ENCODE peak calls at places on chromosomes 12 and 14, in nine cellular contexts. J, D, Y, N, F, X, V, M and G are unnamed samples.

GRCh38 chr12:123808167-123808566 is 46.1 kb downstream of the DNAH10 start:
- DNase-seq in J (peak), D (peak), Y (no peak), N (no peak), F (no peak), X (no peak), V (peak), M (no peak), G (no peak)

GRCh38 chr12:51932218-51933076 is 19.1 kb upstream of the ACVR1B start:
- DNase-seq in J (no peak), D (no peak), Y (no peak), N (no peak), F (no peak), X (no peak), V (no peak), M (no peak), G (no peak)

GRCh38 chr14:68608235-68608962 is 184.5 kb downstream of the ZFP36L1 start:
- DNase-seq in J (no peak), D (no peak), Y (peak), N (no peak), F (no peak), X (no peak), V (no peak), M (peak), G (no peak)

GRCh38 chr12:81461163-81461562 is 298.0 kb downstream of the PPFIA2 start:
- DNase-seq in J (no peak), D (no peak), Y (no peak), N (no peak), F (no peak), X (no peak), V (no peak), M (no peak), G (no peak)

GRCh38 chr12:130076126-130076525 is 86.1 kb upstream of the FZD10 start:
- DNase-seq in J (no peak), D (no peak), Y (no peak), N (no peak), F (no peak), X (no peak), V (no peak), M (no peak), G (no peak)

GRCh38 chr14:67569011-67569650 is 30.9 kb downstream of the PIGH start:
- DNase-seq in J (no peak), D (no peak), Y (peak), N (no peak), F (peak), X (no peak), V (no peak), M (no peak), G (no peak)

GRCh38 chr14:34052658-34053014 is 101.8 kb upstream of the EGLN3 start:
- DNase-seq in J (no peak), D (peak), Y (no peak), N (no peak), F (no peak), X (no peak), V (peak), M (no peak), G (no peak)

GRCh38 chr14:88420187-88420586 is 34.7 kb downstream of the SPATA7 start:
- DNase-seq in J (no peak), D (no peak), Y (no peak), N (no peak), F (no peak), X (no peak), V (no peak), M (no peak), G (no peak)

GRCh38 chr12:23282701-23283100 is 657.7 kb downstream of the ETNK1 start:
- DNase-seq in J (no peak), D (no peak), Y (no peak), N (no peak), F (no peak), X (no peak), V (no peak), M (no peak), G (no peak)

GRCh38 chr12:132118876-132119275 is 25.2 kb downstream of the DDX51 start:
- DNase-seq in J (no peak), D (no peak), Y (no peak), N (no peak), F (no peak), X (no peak), V (no peak), M (no peak), G (no peak)

GRCh38 chr14:102980409-102980810 is 57.9 kb downstream of the AMN start:
- DNase-seq in J (no peak), D (peak), Y (no peak), N (no peak), F (no peak), X (no peak), V (peak), M (no peak), G (no peak)

GRCh38 chr12:19988457-19988856 is 379.9 kb upstream of the PDE3A start:
- DNase-seq in J (no peak), D (peak), Y (no peak), N (no peak), F (no peak), X (no peak), V (peak), M (no peak), G (no peak)

GRCh38 chr14:80024417-80024816 is 186.9 kb downstream of the DIO2 start:
- DNase-seq in J (no peak), D (no peak), Y (no peak), N (no peak), F (no peak), X (no peak), V (no peak), M (no peak), G (no peak)

GRCh38 chr14:105999361-106000028 is 473.1 kb downstream of the TMEM121 start:
- DNase-seq in J (peak), D (no peak), Y (no peak), N (no peak), F (peak), X (no peak), V (peak), M (peak), G (no peak)

GRCh38 chr14:101518611-101519048 is 42.7 kb upstream of the DIO3 start:
- DNase-seq in J (no peak), D (no peak), Y (peak), N (no peak), F (no peak), X (no peak), V (no peak), M (no peak), G (no peak)

GRCh38 chr12:34386621-34387255 is 364.4 kb downstream of the ALG10 start:
- DNase-seq in J (no peak), D (no peak), Y (no peak), N (no peak), F (no peak), X (no peak), V (no peak), M (no peak), G (no peak)

GRCh38 chr12:95836630-95837239 is 22.0 kb upstream of the SNRPF start:
- DNase-seq in J (no peak), D (peak), Y (no peak), N (no peak), F (no peak), X (no peak), V (peak), M (no peak), G (no peak)

GRCh38 chr12:58502857-58503256 is 417.4 kb downstream of the LRIG3 start:
- DNase-seq in J (no peak), D (peak), Y (no peak), N (no peak), F (no peak), X (no peak), V (no peak), M (no peak), G (no peak)

GRCh38 chr12:79935021-79935623 is at the start of gene PPP1R12A:
- DNase-seq in J (peak), D (peak), Y (peak), N (peak), F (peak), X (peak), V (peak), M (peak), G (peak)

GRCh38 chr14:24481622-24482324 is 26.3 kb downstream of the CMA1 start:
- DNase-seq in J (peak), D (peak), Y (no peak), N (no peak), F (peak), X (peak), V (peak), M (peak), G (no peak)

GRCh38 chr14:50607181-50607580 is 47.2 kb downstream of the ATL1 start:
- DNase-seq in J (no peak), D (peak), Y (no peak), N (no peak), F (no peak), X (no peak), V (no peak), M (no peak), G (no peak)

GRCh38 chr12:81998761-81999378 is 239.7 kb upstream of the PPFIA2 start:
- DNase-seq in J (no peak), D (no peak), Y (no peak), N (no peak), F (no peak), X (no peak), V (peak), M (no peak), G (no peak)

GRCh38 chr12:116926283-116927243 is 15.8 kb downstream of the FBXW8 start:
- DNase-seq in J (no peak), D (no peak), Y (no peak), N (no peak), F (no peak), X (no peak), V (no peak), M (no peak), G (no peak)
- TF ChIP-seq CTCF in J (no peak), D (no peak), Y (no peak), N (no peak), F (no peak), X (no peak), V (no peak), M (no peak), G (no peak)

GRCh38 chr14:61080591-61081010 is 99.6 kb downstream of the SLC38A6 start:
- DNase-seq in J (no peak), D (peak), Y (no peak), N (no peak), F (no peak), X (no peak), V (peak), M (no peak), G (no peak)
- TF ChIP-seq CTCF in J (no peak), D (peak), Y (no peak), N (no peak), F (no peak), X (no peak), V (no peak), M (no peak), G (no peak)

GRCh38 chr12:90909069-90909676 is 45.8 kb downstream of the CCER1 start:
- DNase-seq in J (peak), D (peak), Y (no peak), N (no peak), F (no peak), X (no peak), V (peak), M (no peak), G (no peak)
- TF ChIP-seq CTCF in J (peak), D (peak), Y (peak), N (peak), F (peak), X (no peak), V (peak), M (peak), G (peak)

DNA sequence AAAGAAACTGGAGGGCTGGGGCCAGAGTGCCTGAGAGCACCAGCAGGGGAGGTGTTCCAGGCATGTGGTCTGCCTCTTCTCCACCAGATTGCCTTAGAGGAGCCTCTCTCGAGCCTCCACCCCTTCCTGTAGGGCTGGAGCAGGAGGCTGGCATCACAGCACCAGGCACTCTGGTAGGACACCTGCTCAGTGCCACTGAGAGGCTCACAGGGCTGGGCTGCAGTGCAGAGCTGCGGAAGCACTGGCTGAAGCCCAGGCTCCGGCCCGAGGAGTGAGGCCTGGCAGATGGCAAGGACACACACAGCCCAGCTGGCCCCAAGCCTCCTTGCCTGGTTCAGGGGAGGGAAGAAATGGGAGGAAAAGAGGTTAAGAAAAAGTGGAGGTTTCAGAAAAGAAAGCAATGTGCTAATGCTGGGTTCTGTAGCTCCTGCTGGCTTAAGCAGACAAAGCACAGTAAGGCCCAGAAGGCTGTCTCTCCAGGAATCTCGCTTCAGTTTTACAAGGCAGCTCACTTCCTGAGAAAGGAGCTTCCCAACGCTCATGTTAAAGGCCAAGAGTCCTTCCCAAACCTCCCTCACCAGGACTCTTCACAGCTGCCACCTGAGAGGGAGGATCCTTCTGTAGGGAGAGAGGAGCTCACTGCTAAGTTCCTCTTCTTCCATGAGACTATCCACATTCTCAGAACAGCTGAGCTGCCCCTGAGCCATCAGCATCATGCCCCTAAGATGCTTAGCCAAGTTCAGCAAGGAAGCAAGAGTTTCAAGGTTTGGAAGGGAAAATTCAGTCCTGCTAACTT is 23.8 kb downstream of the SPTB start:
- DNase-seq in J (no peak), D (no peak), Y (no peak), N (no peak), F (no peak), X (no peak), V (no peak), M (no peak), G (no peak)
- TF ChIP-seq CTCF in J (no peak), D (no peak), Y (no peak), N (no peak), F (no peak), X (no peak), V (no peak), M (no peak), G (no peak)

GRCh38 chr12:46383654-46384450 is 11.3 kb upstream of the SLC38A2 start:
- DNase-seq in J (peak), D (peak), Y (peak), N (peak), F (peak), X (peak), V (peak), M (peak), G (no peak)
- TF ChIP-seq CTCF in J (peak), D (no peak), Y (no peak), N (no peak), F (peak), X (no peak), V (no peak), M (peak), G (no peak)